ENCODE peak calls at places on chromosomes 1 and 21, in five cellular contexts. P is HCT116, Y is neural progenitor cell, B is SK-N-SH, D is GM23248. I is an unnamed sample.

GRCh38 chr1:181777812-181778211 is 283.7 kb downstream of the ZNF648 start:
- DNase-seq in P (no peak), Y (no peak), B (no peak), D (no peak), I (no peak)

GRCh38 chr21:44706026-44706705 is 5.2 kb downstream of the TSPEAR start:
- DNase-seq in P (no peak), Y (no peak), B (peak; percentile 10), D (no peak), I (no peak)

GRCh38 chr1:29824478-29825273 is 588.4 kb downstream of the PTPRU start:
- DNase-seq in P (no peak), Y (peak; percentile 28), B (no peak), D (no peak), I (no peak)

GRCh38 chr1:209416009-209416408 is 167.5 kb upstream of the CAMK1G start:
- DNase-seq in P (no peak), Y (peak; percentile 33), B (no peak), D (no peak), I (no peak)

GRCh38 chr1:150237746-150238145 is 1.8 kb upstream of the ANP32E start:
- DNase-seq in P (no peak), Y (no peak), B (no peak), D (no peak), I (no peak)

GRCh38 chr1:209389258-209389657 is 194.3 kb upstream of the CAMK1G start:
- DNase-seq in P (peak; percentile 72), Y (no peak), B (no peak), D (peak; percentile 92), I (no peak)

GRCh38 chr1:230581446-230582079 is 60.7 kb upstream of the COG2 start:
- DNase-seq in P (no peak), Y (peak; percentile 33), B (no peak), D (no peak), I (peak; percentile 1)

GRCh38 chr21:34034369-34035014 is 38.9 kb upstream of the MRPS6 start:
- DNase-seq in P (no peak), Y (peak; percentile 23), B (no peak), D (no peak), I (no peak)

GRCh38 chr1:246725191-246725590 is 982 bp downstream of the SCCPDH start:
- DNase-seq in P (no peak), Y (no peak), B (peak; percentile 18), D (peak; percentile 17), I (no peak)

GRCh38 chr1:28208818-28209441 is 23.9 kb downstream of the DNAJC8 start:
- DNase-seq in P (peak; percentile 58), Y (peak; percentile 66), B (peak; percentile 59), D (peak; percentile 80), I (peak; percentile 82)

GRCh38 chr1:154999651-155000474 is 2.7 kb upstream of the ZBTB7B start:
- DNase-seq in P (no peak), Y (peak; percentile 76), B (peak; percentile 64), D (peak; percentile 35), I (peak; percentile 76)

GRCh38 chr1:116373451-116374339 is 651 bp downstream of the ATP1A1 start:
- DNase-seq in P (no peak), Y (peak; percentile 84), B (peak; percentile 76), D (peak; percentile 81), I (peak; percentile 65)

GRCh38 chr1:63773815-63774616 is at the start of gene ROR1:
- DNase-seq in P (peak; percentile 72), Y (peak; percentile 94), B (peak; percentile 95), D (peak; percentile 94), I (peak; percentile 73)

GRCh38 chr1:111334169-111334568 is 43.5 kb downstream of the CHIA start:
- DNase-seq in P (peak; percentile 21), Y (peak; percentile 64), B (peak; percentile 12), D (peak; percentile 78), I (peak; percentile 74)

GRCh38 chr1:163399976-163400375 is 78.2 kb downstream of the NUF2 start:
- DNase-seq in P (no peak), Y (peak; percentile 26), B (no peak), D (no peak), I (no peak)

GRCh38 chr21:42221581-42222345 is 2.8 kb downstream of the ABCG1 start:
- DNase-seq in P (no peak), Y (no peak), B (no peak), D (no peak), I (no peak)

GRCh38 chr1:230043102-230043501 is 23.9 kb upstream of the GALNT2 start:
- DNase-seq in P (no peak), Y (no peak), B (no peak), D (no peak), I (no peak)

GRCh38 chr1:6002714-6003501 is 10.7 kb upstream of the NPHP4 start:
- DNase-seq in P (no peak), Y (no peak), B (peak; percentile 59), D (no peak), I (no peak)

GRCh38 chr1:33661791-33662190 is 189.3 kb downstream of the ZSCAN20 start:
- DNase-seq in P (no peak), Y (no peak), B (no peak), D (no peak), I (no peak)

GRCh38 chr1:177343445-177343844 is 172.7 kb downstream of the BRINP2 start:
- DNase-seq in P (no peak), Y (no peak), B (no peak), D (peak; percentile 47), I (no peak)

GRCh38 chr1:167630568-167631385 is 745 bp downstream of the RCSD1 start:
- DNase-seq in P (no peak), Y (no peak), B (no peak), D (no peak), I (peak; percentile 42)

GRCh38 chr1:220093361-220094015 is 444 bp upstream of the IARS2 start:
- DNase-seq in P (no peak), Y (no peak), B (no peak), D (no peak), I (no peak)

GRCh38 chr21:35291963-35292627 is 243.0 kb upstream of the RUNX1 start:
- DNase-seq in P (no peak), Y (no peak), B (no peak), D (no peak), I (no peak)

GRCh38 chr1:156578006-156578405 is 1.5 kb upstream of the TTC24 start:
- DNase-seq in P (no peak), Y (no peak), B (no peak), D (no peak), I (no peak)

GRCh38 chr1:58782308-58783089 is 1.3 kb downstream of the JUN start:
- DNase-seq in P (no peak), Y (peak; percentile 75), B (peak; percentile 77), D (peak; percentile 59), I (peak; percentile 57)
- H3K4me2 ChIP-seq in P (peak overlapping the region; percentile 85), Y (peak overlapping the region; percentile 84), B (peak overlapping the region; percentile 85), D (peak overlapping the region; percentile 99), I (peak overlapping the region; percentile 86)

DNA sequence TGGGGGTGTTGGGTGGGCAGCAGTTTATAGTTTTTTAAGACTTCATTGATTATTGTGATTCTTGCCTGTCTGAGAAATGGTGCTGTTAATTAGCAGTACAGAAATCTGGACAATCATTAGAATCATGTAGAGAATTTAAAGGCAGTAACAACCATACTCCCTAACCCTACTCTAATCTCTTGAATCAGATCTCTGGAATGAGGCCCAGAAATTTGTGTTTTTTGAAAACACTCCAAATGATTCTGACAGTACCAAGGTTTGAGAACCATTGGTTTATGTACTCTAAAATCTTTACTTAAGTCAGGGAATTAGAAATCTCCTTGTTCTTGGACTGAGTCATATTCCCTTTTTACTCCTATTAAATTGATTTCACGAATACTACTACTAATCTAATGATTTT is 24.0 kb downstream of the FNBP1L start:
- DNase-seq in P (no peak), Y (no peak), B (no peak), D (peak; percentile 52), I (no peak)
- TF ChIP-seq EZH2phosphoT487 in P (no peak), Y (no peak), B (no peak), D (no peak), I (no peak)

DNA sequence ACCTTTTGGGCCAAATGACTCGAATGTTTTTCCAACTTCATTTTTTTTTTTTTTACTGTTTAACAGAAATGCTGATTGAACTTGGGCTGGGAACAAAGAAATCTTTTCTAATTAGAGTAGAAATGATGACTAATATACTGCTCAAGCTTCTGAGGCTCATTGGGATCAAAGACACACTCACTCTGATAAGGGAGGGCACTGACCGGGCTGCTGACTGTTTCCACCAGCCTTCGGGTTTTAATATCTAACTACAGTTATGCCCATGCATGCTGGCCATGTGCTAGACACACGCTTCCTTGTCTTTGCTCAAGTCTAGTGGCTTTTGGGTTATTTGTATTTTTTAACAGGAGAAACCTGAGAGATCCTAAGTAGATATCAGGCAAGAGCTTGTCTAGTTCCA is 16.8 kb downstream of the ZBTB18 start:
- DNase-seq in P (no peak), Y (no peak), B (no peak), D (peak; percentile 19), I (no peak)
- H3K4me2 ChIP-seq in P (no peak overlapping the region), Y (no peak overlapping the region), B (no peak overlapping the region), D (no peak overlapping the region), I (no peak overlapping the region)

GRCh38 chr1:67721650-67722291 is 36.8 kb downstream of the GADD45A start:
- DNase-seq in P (no peak), Y (no peak), B (no peak), D (no peak), I (peak; percentile 50)

GRCh38 chr1:67723126-67723525 is 38.1 kb downstream of the GADD45A start:
- DNase-seq in P (no peak), Y (no peak), B (no peak), D (no peak), I (no peak)

GRCh38 chr1:67723620-67724019 is 38.6 kb downstream of the GADD45A start:
- DNase-seq in P (no peak), Y (no peak), B (no peak), D (peak; percentile 91), I (no peak)

GRCh38 chr1:67721112-67721511 is 36.1 kb downstream of the GADD45A start:
- DNase-seq in P (no peak), Y (no peak), B (no peak), D (no peak), I (no peak)

GRCh38 chr1:67722292-67722944 is 37.4 kb downstream of the GADD45A start:
- DNase-seq in P (no peak), Y (no peak), B (no peak), D (peak; percentile 53), I (no peak)
- TF ChIP-seq EZH2phosphoT487 in P (no peak), Y (no peak), B (no peak), D (no peak), I (no peak)

GRCh38 chr1:198662821-198663220 is 24.0 kb downstream of the PTPRC start:
- DNase-seq in P (no peak), Y (no peak), B (no peak), D (no peak), I (no peak)
- H3K4me2 ChIP-seq in P (no peak overlapping the region), Y (no peak overlapping the region), B (no peak overlapping the region), D (no peak overlapping the region), I (peak overlapping the region; percentile 79)

GRCh38 chr1:223810586-223810985 is 35.2 kb downstream of the TP53BP2 start:
- DNase-seq in P (no peak), Y (no peak), B (no peak), D (peak; percentile 48), I (no peak)
- TF ChIP-seq EZH2phosphoT487 in P (no peak), Y (no peak), B (no peak), D (no peak), I (no peak)

GRCh38 chr21:45819478-45820170 is 161.9 kb upstream of the COL6A1 start:
- DNase-seq in P (no peak), Y (no peak), B (peak; percentile 83), D (no peak), I (no peak)

GRCh38 chr21:45818904-45819285 is 162.7 kb upstream of the COL6A1 start:
- DNase-seq in P (no peak), Y (no peak), B (no peak), D (peak; percentile 84), I (no peak)

GRCh38 chr21:45818276-45818903 is 163.2 kb upstream of the COL6A1 start:
- DNase-seq in P (no peak), Y (no peak), B (no peak), D (peak; percentile 76), I (peak; percentile 7)

GRCh38 chr21:45817345-45817744 is 164.2 kb upstream of the COL6A1 start:
- DNase-seq in P (no peak), Y (no peak), B (no peak), D (no peak), I (no peak)

GRCh38 chr21:45816794-45817193 is 164.8 kb upstream of the COL6A1 start:
- DNase-seq in P (no peak), Y (no peak), B (no peak), D (no peak), I (no peak)
- H3K4me2 ChIP-seq in P (no peak overlapping the region), Y (no peak overlapping the region), B (no peak overlapping the region), D (no peak overlapping the region), I (no peak overlapping the region)